ENCODE peak calls at places on chromosomes 2 and 18, in ten cellular contexts. H is Peyer's patch; I is GM23248; O is suprapubic skin; X is CD8-positive, alpha-beta memory T cell; D is left lung; C is PC-3; W is left ventricle myocardium inferior; Y is heart right ventricle; S is epithelial cell of prostate. G is an unnamed sample.

GRCh38 chr2:72561621-72562318 is 264.1 kb downstream of the EXOC6B start:
- DNase-seq in X (no peak), S (no peak), Y (no peak), O (no peak), W (no peak), C (no peak), I (peak), H (no peak), D (no peak), G (no peak)

GRCh38 chr2:43539991-43540860 is 55.6 kb downstream of the THADA start:
- DNase-seq in S (peak), H (peak), C (peak), X (no peak), D (peak), Y (peak), I (peak), W (peak), O (peak), G (peak)

GRCh38 chr2:50575232-50575631 is 456.7 kb downstream of the NRXN1 start:
- DNase-seq in H (no peak), S (no peak), Y (no peak), D (no peak), W (no peak), C (no peak), X (no peak), I (no peak), O (no peak), G (no peak)

GRCh38 chr2:180495606-180496005 is 484.8 kb upstream of the UBE2E3 start:
- DNase-seq in Y (no peak), S (no peak), C (peak), I (peak), O (no peak), H (no peak), W (no peak), D (no peak), X (no peak), G (peak)

GRCh38 chr18:59783138-59783537 is 85.9 kb upstream of the CCBE1 start:
- DNase-seq in D (no peak), W (no peak), Y (no peak), C (peak), O (no peak), X (no peak), H (peak), S (no peak), I (peak), G (no peak)

GRCh38 chr18:56267334-56267733 is 371.1 kb downstream of the TXNL1 start:
- DNase-seq in Y (peak), I (no peak), O (no peak), C (no peak), D (no peak), S (no peak), H (peak), X (no peak), W (peak), G (no peak)

GRCh38 chr2:70118798-70119454 is 31.6 kb downstream of the PCBP1 start:
- DNase-seq in X (no peak), I (no peak), S (no peak), D (peak), C (no peak), H (peak), O (no peak), W (no peak), Y (no peak), G (no peak)

GRCh38 chr2:96952976-96953610 is 33.3 kb downstream of the FAM178B start:
- DNase-seq in Y (peak), X (no peak), H (no peak), I (no peak), O (peak), W (no peak), C (no peak), S (no peak), D (no peak), G (peak)

GRCh38 chr2:184004945-184005672 is 593.2 kb upstream of the ZNF804A start:
- DNase-seq in H (no peak), W (no peak), C (no peak), D (no peak), I (no peak), S (no peak), Y (no peak), X (no peak), O (no peak), G (no peak)

GRCh38 chr2:224982910-224983688 is 59.2 kb downstream of the DOCK10 start:
- DNase-seq in C (no peak), W (peak), D (peak), O (no peak), X (peak), S (no peak), I (peak), H (peak), Y (no peak), G (peak)

GRCh38 chr2:98806266-98806697 is 75.3 kb upstream of the MGAT4A start:
- DNase-seq in W (peak), Y (peak), S (no peak), C (peak), H (no peak), X (no peak), I (peak), O (no peak), D (peak), G (peak)

GRCh38 chr2:105395691-105396090 is 3.2 kb downstream of the FHL2 start:
- DNase-seq in W (no peak), X (no peak), S (no peak), I (no peak), D (no peak), C (no peak), O (no peak), H (no peak), Y (no peak), G (no peak)

GRCh38 chr2:156340818-156341481 is 8.4 kb upstream of the NR4A2 start:
- DNase-seq in S (no peak), D (no peak), C (no peak), H (peak), Y (no peak), O (no peak), X (peak), W (no peak), I (peak), G (no peak)

GRCh38 chr18:44033144-44033543 is 647.5 kb upstream of the SETBP1 start:
- DNase-seq in H (no peak), W (no peak), X (no peak), C (no peak), O (no peak), D (no peak), I (no peak), S (no peak), Y (no peak), G (no peak)

GRCh38 chr2:63843093-63843492 is 1.4 kb downstream of the UGP2 start:
- DNase-seq in W (no peak), S (no peak), O (no peak), X (no peak), Y (no peak), D (no peak), H (no peak), C (no peak), I (no peak), G (no peak)

GRCh38 chr2:160022162-160022561 is 40.3 kb downstream of the PLA2R1 start:
- DNase-seq in I (no peak), Y (no peak), X (no peak), S (no peak), H (no peak), C (peak), D (no peak), O (no peak), W (no peak), G (no peak)

GRCh38 chr2:211068108-211068780 is 511.8 kb downstream of the CPS1 start:
- DNase-seq in C (peak), S (no peak), X (no peak), O (no peak), W (no peak), I (no peak), H (no peak), Y (no peak), D (no peak), G (no peak)

GRCh38 chr2:217399288-217399687 is 539.4 kb upstream of the TNP1 start:
- DNase-seq in H (no peak), C (peak), Y (no peak), S (no peak), X (no peak), D (no peak), O (no peak), I (peak), W (no peak), G (no peak)

GRCh38 chr2:218322756-218323525 is 30.6 kb upstream of the TMBIM1 start:
- DNase-seq in C (peak), Y (peak), O (peak), S (no peak), D (peak), W (peak), H (peak), I (peak), X (peak), G (peak)

GRCh38 chr2:62306751-62307468 is 111.0 kb downstream of the B3GNT2 start:
- DNase-seq in O (no peak), H (peak), C (peak), D (peak), X (peak), Y (no peak), W (no peak), S (peak), I (no peak), G (no peak)

GRCh38 chr2:218074031-218074430 is 5.0 kb downstream of the RUFY4 start:
- DNase-seq in C (peak), I (no peak), D (no peak), H (no peak), W (no peak), X (no peak), S (no peak), O (no peak), Y (no peak), G (no peak)

GRCh38 chr2:12738112-12738485 is 21.4 kb downstream of the TRIB2 start:
- DNase-seq in Y (no peak), S (no peak), D (no peak), W (no peak), H (no peak), O (no peak), I (no peak), X (no peak), C (no peak), G (no peak)

GRCh38 chr2:233461481-233461891 is 105.1 kb downstream of the USP40 start:
- DNase-seq in W (no peak), O (no peak), X (no peak), Y (no peak), H (no peak), S (no peak), D (no peak), C (no peak), I (no peak), G (peak)

GRCh38 chr2:101063753-101064502 is 61.8 kb downstream of the RPL31 start:
- DNase-seq in I (peak), Y (no peak), S (peak), X (no peak), O (no peak), D (no peak), H (no peak), C (peak), W (no peak), G (no peak)

GRCh38 chr2:105853354-105854088 is 108.8 kb downstream of the NCK2 start:
- DNase-seq in X (no peak), I (no peak), W (no peak), Y (no peak), S (no peak), O (no peak), D (no peak), H (no peak), C (peak), G (no peak)

GRCh38 chr2:234917245-234917975 is 34.4 kb upstream of the SH3BP4 start:
- DNase-seq in Y (no peak), C (no peak), O (no peak), S (no peak), D (no peak), X (no peak), W (no peak), I (peak), H (no peak), G (no peak)

GRCh38 chr2:26717362-26717761 is 24.8 kb downstream of the KCNK3 start:
- DNase-seq in D (no peak), S (no peak), W (no peak), O (no peak), C (no peak), H (no peak), I (no peak), Y (no peak), X (no peak), G (no peak)

GRCh38 chr2:26716340-26716739 is 23.8 kb downstream of the KCNK3 start:
- DNase-seq in D (no peak), W (no peak), I (no peak), X (no peak), O (no peak), H (no peak), Y (no peak), S (no peak), C (no peak), G (no peak)

GRCh38 chr2:26715528-26716270 is 23.2 kb downstream of the KCNK3 start:
- DNase-seq in W (no peak), I (no peak), C (no peak), Y (no peak), D (no peak), S (no peak), O (no peak), H (no peak), X (no peak), G (no peak)

GRCh38 chr2:26718949-26719686 is 26.6 kb downstream of the KCNK3 start:
- DNase-seq in I (no peak), Y (no peak), O (no peak), X (no peak), C (no peak), W (no peak), D (no peak), S (no peak), H (no peak), G (no peak)

DNA sequence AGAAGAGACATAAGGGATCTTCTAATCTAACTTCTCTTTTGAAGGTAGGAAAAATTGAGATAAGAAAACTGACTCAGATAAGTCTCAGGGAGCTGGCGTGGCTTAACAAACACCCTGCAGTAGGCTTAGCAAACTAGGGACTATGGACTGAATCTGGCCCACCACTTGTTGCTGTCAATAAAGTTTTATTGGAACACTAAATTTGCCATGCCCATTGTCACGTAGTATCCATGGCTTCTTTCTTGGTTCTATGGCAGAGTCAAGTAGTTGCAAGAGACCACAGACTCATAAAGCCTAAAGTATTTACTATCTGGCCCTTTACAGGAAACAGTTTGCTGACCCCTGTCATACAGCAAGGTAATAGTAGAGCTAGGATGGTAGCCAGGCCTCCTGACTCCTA is 24.2 kb downstream of the KCNK3 start:
- DNase-seq in Y (no peak), S (no peak), O (no peak), X (no peak), C (no peak), H (no peak), I (no peak), D (no peak), W (no peak), G (no peak)
- H3K27ac ChIP-seq in Y (no peak), S (no peak), O (no peak), X (no peak), C (no peak), H (no peak), I (no peak), D (no peak), W (no peak), G (no peak)

DNA sequence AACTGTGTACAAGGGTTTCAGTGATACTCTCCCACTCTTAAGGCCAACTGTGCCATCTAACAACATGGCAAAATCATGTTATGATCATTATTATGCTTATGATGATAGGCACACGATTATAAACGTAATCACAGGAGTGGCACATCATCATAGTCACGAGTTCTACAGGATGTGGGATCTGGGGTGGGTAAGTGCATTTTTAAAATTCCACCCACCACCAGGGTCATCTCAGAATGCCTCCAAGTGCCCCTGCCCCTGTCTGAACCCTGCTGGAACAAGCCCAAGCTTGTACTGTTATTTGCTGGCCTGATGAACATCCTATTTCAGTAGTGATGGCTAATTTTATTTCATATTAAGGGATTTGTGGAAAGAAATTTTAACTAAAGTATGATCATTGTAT is 117.8 kb downstream of the PTPRM start:
- DNase-seq in O (no peak), C (no peak), X (no peak), Y (no peak), I (no peak), S (peak), H (no peak), W (no peak), D (no peak), G (no peak)
- H3K27ac ChIP-seq in O (no peak), C (no peak), X (no peak), Y (peak), I (no peak), S (peak), H (no peak), W (peak), D (no peak), G (no peak)

DNA sequence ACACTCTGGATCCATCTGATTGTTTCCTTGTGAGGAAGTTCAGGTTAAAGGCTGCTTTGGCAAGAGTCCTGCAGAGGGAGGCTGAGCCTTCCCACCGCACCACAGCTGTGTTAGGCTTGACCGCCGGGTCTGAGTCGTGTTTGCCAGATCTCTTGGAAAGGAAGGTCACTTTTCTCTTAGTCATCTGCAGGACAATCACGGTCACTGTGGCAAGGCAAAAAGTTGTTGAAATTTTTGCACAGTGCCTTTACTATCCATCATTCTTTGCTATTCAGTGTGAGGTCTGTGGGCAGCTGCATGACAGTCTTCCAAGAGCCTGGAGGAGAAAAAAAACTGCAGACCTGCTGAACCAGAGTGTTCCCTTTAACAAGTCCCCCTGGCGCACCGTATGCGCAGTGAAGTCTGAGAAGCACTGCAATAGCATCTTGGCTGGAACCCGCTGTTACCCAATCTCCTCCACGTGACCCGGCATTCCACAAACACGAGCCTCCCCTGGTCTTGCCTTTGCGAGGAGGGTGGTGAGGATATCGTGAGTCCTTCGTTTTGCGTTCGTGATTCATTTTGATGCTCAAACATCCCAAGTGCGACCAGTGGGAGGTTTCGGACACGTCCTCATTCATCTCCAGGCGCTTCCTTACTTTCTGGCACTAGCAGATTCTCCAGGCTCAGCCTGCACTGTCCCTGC is 23.0 kb downstream of the BIN1 start:
- DNase-seq in D (peak), X (no peak), O (peak), I (peak), W (peak), C (peak), S (no peak), H (peak), Y (peak), G (peak)
- H3K27ac ChIP-seq in D (peak), X (peak), O (peak), I (peak), W (peak), C (no peak), S (no peak), H (peak), Y (peak), G (peak)

GRCh38 chr2:227164745-227165350 is 424 bp downstream of the COL4A3 start:
- DNase-seq in I (peak), X (no peak), O (no peak), H (peak), D (peak), C (peak), S (no peak), Y (peak), W (no peak), G (peak)
- H3K27ac ChIP-seq in I (no peak), X (no peak), O (no peak), H (peak), D (peak), C (no peak), S (no peak), Y (peak), W (peak), G (peak)

GRCh38 chr2:85734015-85734414 is 19.8 kb upstream of the ATOH8 start:
- DNase-seq in Y (peak), W (peak), D (no peak), X (no peak), I (no peak), C (no peak), O (peak), S (no peak), H (no peak), G (peak)
- H3K27ac ChIP-seq in Y (peak), W (peak), D (no peak), X (no peak), I (no peak), C (no peak), O (peak), S (no peak), H (no peak), G (peak)

GRCh38 chr2:85744771-85745601 is 8.8 kb upstream of the ATOH8 start:
- DNase-seq in D (no peak), X (no peak), S (no peak), W (peak), H (no peak), C (no peak), Y (no peak), O (peak), I (peak), G (peak)

GRCh38 chr2:85743304-85743978 is 10.3 kb upstream of the ATOH8 start:
- DNase-seq in X (no peak), Y (no peak), I (peak), C (no peak), O (no peak), S (no peak), W (no peak), D (no peak), H (no peak), G (no peak)

GRCh38 chr2:85741811-85742507 is 11.8 kb upstream of the ATOH8 start:
- DNase-seq in O (peak), S (no peak), C (peak), X (no peak), W (peak), D (peak), H (peak), Y (peak), I (peak), G (peak)

GRCh38 chr2:85745619-85746018 is 8.2 kb upstream of the ATOH8 start:
- DNase-seq in I (no peak), C (no peak), Y (no peak), D (no peak), W (no peak), H (no peak), S (no peak), X (no peak), O (no peak), G (no peak)

GRCh38 chr2:85744055-85744454 is 9.7 kb upstream of the ATOH8 start:
- DNase-seq in Y (no peak), S (no peak), X (no peak), O (no peak), C (no peak), D (no peak), W (no peak), H (no peak), I (peak), G (no peak)
- H3K27ac ChIP-seq in Y (peak), S (no peak), X (no peak), O (peak), C (no peak), D (no peak), W (peak), H (no peak), I (peak), G (peak)

DNA sequence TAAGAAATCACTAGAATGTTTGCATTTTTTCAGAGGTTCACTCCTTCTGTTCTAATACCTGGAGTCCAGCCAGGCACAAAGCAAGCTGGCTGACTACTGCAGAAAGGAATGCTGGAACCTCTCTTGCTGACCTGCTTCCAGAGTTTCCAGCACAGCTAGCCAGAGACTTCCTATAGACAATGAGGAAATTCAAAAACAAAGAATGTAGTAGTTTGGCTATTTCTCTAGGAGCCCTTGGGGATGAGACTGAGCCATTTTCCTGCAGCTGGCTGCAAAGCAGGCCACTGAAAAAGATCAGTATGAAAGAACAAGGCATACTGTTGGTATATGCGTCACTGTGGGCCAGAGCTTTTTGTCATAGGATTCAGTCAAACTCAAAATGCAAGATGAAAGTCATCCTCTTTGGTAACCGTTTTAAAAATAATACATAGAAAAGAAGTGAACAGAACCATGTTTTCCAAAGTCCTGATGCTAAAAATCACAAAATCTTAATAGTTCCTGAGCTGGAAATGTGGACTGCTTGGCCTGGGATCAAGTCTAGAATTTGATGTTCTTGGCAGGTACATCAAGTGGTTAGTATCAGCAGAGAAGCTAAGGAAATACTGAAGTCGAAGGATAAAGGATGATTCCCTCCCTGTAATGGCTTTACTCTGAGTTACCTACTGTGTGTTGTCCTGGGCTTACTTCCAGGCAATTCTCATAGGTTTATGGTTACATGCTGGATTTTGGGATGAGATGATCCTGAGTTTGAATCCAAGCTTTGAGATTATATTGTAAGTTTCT is 9.0 kb upstream of the DSEL start:
- DNase-seq in I (peak), C (peak), X (no peak), S (peak), O (peak), H (peak), D (peak), Y (peak), W (peak), G (peak)
- H3K27ac ChIP-seq in I (peak), C (peak), X (no peak), S (peak), O (peak), H (no peak), D (peak), Y (peak), W (peak), G (no peak)

G was measured in psoas muscle.